ENCODE peak calls at places on chromosomes 1 and 21, in eight cellular contexts. One of them, this sample, is unnamed.

GRCh38 chr1:194069831-194070218 is 883.4 kb upstream of the B3GALT2 start:
- DNase-seq in AG08396: no peak
- DNase-seq in fibroblast of gingiva: no peak
- DNase-seq in natural killer cell: no peak
- DNase-seq in stimulated activated CD4-positive, alpha-beta T cell treated with anti-CD3 and anti-CD28 coated beads, TNF-alpha, amount 100 ng/mL, for 48 hours: no peak
- DNase-seq in GM04503: no peak
- DNase-seq in cardiac fibroblast: no peak
- DNase-seq in H4: no peak
- DNase-seq in this sample: no peak

GRCh38 chr1:206467915-206468314 is 2.4 kb upstream of the IKBKE start:
- DNase-seq in cardiac fibroblast: peak
- DNase-seq in fibroblast of gingiva: peak
- DNase-seq in natural killer cell: no peak
- DNase-seq in H4: peak
- DNase-seq in GM04503: no peak
- DNase-seq in stimulated activated CD4-positive, alpha-beta T cell treated with anti-CD3 and anti-CD28 coated beads, TNF-alpha, amount 100 ng/mL, for 48 hours: no peak
- DNase-seq in AG08396: no peak
- DNase-seq in this sample: no peak

GRCh38 chr1:42334240-42335049 is 590 bp downstream of the FOXJ3 start:
- DNase-seq in AG08396: peak
- DNase-seq in GM04503: no peak
- DNase-seq in fibroblast of gingiva: peak
- DNase-seq in H4: peak
- DNase-seq in natural killer cell: no peak
- DNase-seq in cardiac fibroblast: peak
- DNase-seq in stimulated activated CD4-positive, alpha-beta T cell treated with anti-CD3 and anti-CD28 coated beads, TNF-alpha, amount 100 ng/mL, for 48 hours: peak
- DNase-seq in this sample: peak

GRCh38 chr1:217134857-217135568 is 411.8 kb upstream of the ESRRG start:
- DNase-seq in natural killer cell: no peak
- DNase-seq in cardiac fibroblast: no peak
- DNase-seq in AG08396: peak
- DNase-seq in fibroblast of gingiva: no peak
- DNase-seq in GM04503: no peak
- DNase-seq in H4: no peak
- DNase-seq in stimulated activated CD4-positive, alpha-beta T cell treated with anti-CD3 and anti-CD28 coated beads, TNF-alpha, amount 100 ng/mL, for 48 hours: no peak
- DNase-seq in this sample: peak

GRCh38 chr1:26417111-26417510 is 6.5 kb downstream of the LIN28A start:
- DNase-seq in natural killer cell: peak
- DNase-seq in AG08396: peak
- DNase-seq in stimulated activated CD4-positive, alpha-beta T cell treated with anti-CD3 and anti-CD28 coated beads, TNF-alpha, amount 100 ng/mL, for 48 hours: peak
- DNase-seq in fibroblast of gingiva: peak
- DNase-seq in H4: peak
- DNase-seq in GM04503: no peak
- DNase-seq in cardiac fibroblast: peak
- DNase-seq in this sample: peak

GRCh38 chr21:22174746-22175145 is 1176.5 kb downstream of the NCAM2 start:
- DNase-seq in AG08396: no peak
- DNase-seq in natural killer cell: no peak
- DNase-seq in stimulated activated CD4-positive, alpha-beta T cell treated with anti-CD3 and anti-CD28 coated beads, TNF-alpha, amount 100 ng/mL, for 48 hours: no peak
- DNase-seq in fibroblast of gingiva: no peak
- DNase-seq in H4: no peak
- DNase-seq in GM04503: no peak
- DNase-seq in cardiac fibroblast: no peak
- DNase-seq in this sample: no peak

GRCh38 chr1:82517586-82517985 is 716.9 kb downstream of the ADGRL2 start:
- DNase-seq in stimulated activated CD4-positive, alpha-beta T cell treated with anti-CD3 and anti-CD28 coated beads, TNF-alpha, amount 100 ng/mL, for 48 hours: no peak
- DNase-seq in GM04503: no peak
- DNase-seq in cardiac fibroblast: peak
- DNase-seq in natural killer cell: no peak
- DNase-seq in fibroblast of gingiva: peak
- DNase-seq in AG08396: peak
- DNase-seq in H4: no peak
- DNase-seq in this sample: no peak

GRCh38 chr1:201791051-201791774 is 37.7 kb upstream of the IPO9 start:
- DNase-seq in cardiac fibroblast: peak
- DNase-seq in H4: no peak
- DNase-seq in GM04503: no peak
- DNase-seq in natural killer cell: no peak
- DNase-seq in fibroblast of gingiva: no peak
- DNase-seq in stimulated activated CD4-positive, alpha-beta T cell treated with anti-CD3 and anti-CD28 coated beads, TNF-alpha, amount 100 ng/mL, for 48 hours: no peak
- DNase-seq in AG08396: no peak
- DNase-seq in this sample: no peak

GRCh38 chr1:153333902-153334301 is 14.7 kb downstream of the PGLYRP4 start:
- DNase-seq in cardiac fibroblast: no peak
- DNase-seq in GM04503: no peak
- DNase-seq in natural killer cell: no peak
- DNase-seq in fibroblast of gingiva: no peak
- DNase-seq in H4: no peak
- DNase-seq in AG08396: no peak
- DNase-seq in stimulated activated CD4-positive, alpha-beta T cell treated with anti-CD3 and anti-CD28 coated beads, TNF-alpha, amount 100 ng/mL, for 48 hours: no peak
- DNase-seq in this sample: no peak

GRCh38 chr1:204828352-204828850 is 42.3 kb upstream of the NFASC start:
- DNase-seq in natural killer cell: peak
- DNase-seq in H4: peak
- DNase-seq in fibroblast of gingiva: peak
- DNase-seq in cardiac fibroblast: peak
- DNase-seq in AG08396: peak
- DNase-seq in stimulated activated CD4-positive, alpha-beta T cell treated with anti-CD3 and anti-CD28 coated beads, TNF-alpha, amount 100 ng/mL, for 48 hours: peak
- DNase-seq in GM04503: no peak
- DNase-seq in this sample: peak

GRCh38 chr21:41622831-41623548 is 115.0 kb upstream of the TMPRSS2 start:
- DNase-seq in fibroblast of gingiva: no peak
- DNase-seq in natural killer cell: no peak
- DNase-seq in AG08396: no peak
- DNase-seq in H4: no peak
- DNase-seq in cardiac fibroblast: no peak
- DNase-seq in GM04503: no peak
- DNase-seq in stimulated activated CD4-positive, alpha-beta T cell treated with anti-CD3 and anti-CD28 coated beads, TNF-alpha, amount 100 ng/mL, for 48 hours: peak
- DNase-seq in this sample: no peak

GRCh38 chr1:160399544-160400283 is 650 bp upstream of the VANGL2 start:
- DNase-seq in stimulated activated CD4-positive, alpha-beta T cell treated with anti-CD3 and anti-CD28 coated beads, TNF-alpha, amount 100 ng/mL, for 48 hours: no peak
- DNase-seq in cardiac fibroblast: no peak
- DNase-seq in fibroblast of gingiva: no peak
- DNase-seq in H4: no peak
- DNase-seq in natural killer cell: no peak
- DNase-seq in GM04503: no peak
- DNase-seq in AG08396: no peak
- DNase-seq in this sample: no peak

GRCh38 chr21:45407629-45408247 is 2.8 kb downstream of the COL18A1 start:
- DNase-seq in natural killer cell: no peak
- DNase-seq in stimulated activated CD4-positive, alpha-beta T cell treated with anti-CD3 and anti-CD28 coated beads, TNF-alpha, amount 100 ng/mL, for 48 hours: no peak
- DNase-seq in cardiac fibroblast: no peak
- DNase-seq in GM04503: no peak
- DNase-seq in fibroblast of gingiva: no peak
- DNase-seq in H4: no peak
- DNase-seq in AG08396: no peak
- DNase-seq in this sample: no peak

GRCh38 chr1:175978926-175979325 is 228.2 kb downstream of the COP1 start:
- DNase-seq in GM04503: no peak
- DNase-seq in cardiac fibroblast: peak
- DNase-seq in H4: no peak
- DNase-seq in stimulated activated CD4-positive, alpha-beta T cell treated with anti-CD3 and anti-CD28 coated beads, TNF-alpha, amount 100 ng/mL, for 48 hours: no peak
- DNase-seq in natural killer cell: no peak
- DNase-seq in fibroblast of gingiva: no peak
- DNase-seq in AG08396: no peak
- DNase-seq in this sample: no peak

GRCh38 chr21:26080211-26080610 is 90.4 kb downstream of the APP start:
- DNase-seq in cardiac fibroblast: no peak
- DNase-seq in fibroblast of gingiva: no peak
- DNase-seq in natural killer cell: no peak
- DNase-seq in GM04503: no peak
- DNase-seq in stimulated activated CD4-positive, alpha-beta T cell treated with anti-CD3 and anti-CD28 coated beads, TNF-alpha, amount 100 ng/mL, for 48 hours: no peak
- DNase-seq in AG08396: no peak
- DNase-seq in H4: no peak
- DNase-seq in this sample: no peak

GRCh38 chr1:12088607-12089006 is 25.5 kb downstream of the TNFRSF8 start:
- DNase-seq in H4: no peak
- DNase-seq in fibroblast of gingiva: no peak
- DNase-seq in AG08396: no peak
- DNase-seq in GM04503: no peak
- DNase-seq in natural killer cell: peak
- DNase-seq in stimulated activated CD4-positive, alpha-beta T cell treated with anti-CD3 and anti-CD28 coated beads, TNF-alpha, amount 100 ng/mL, for 48 hours: no peak
- DNase-seq in cardiac fibroblast: no peak
- DNase-seq in this sample: no peak

GRCh38 chr21:29186246-29186645 is 55.8 kb downstream of the MAP3K7CL start:
- DNase-seq in cardiac fibroblast: no peak
- DNase-seq in fibroblast of gingiva: no peak
- DNase-seq in natural killer cell: no peak
- DNase-seq in AG08396: no peak
- DNase-seq in stimulated activated CD4-positive, alpha-beta T cell treated with anti-CD3 and anti-CD28 coated beads, TNF-alpha, amount 100 ng/mL, for 48 hours: no peak
- DNase-seq in H4: no peak
- DNase-seq in GM04503: no peak
- DNase-seq in this sample: no peak

GRCh38 chr1:67863637-67864036 is 30.4 kb upstream of the GNG12 start:
- DNase-seq in AG08396: no peak
- DNase-seq in stimulated activated CD4-positive, alpha-beta T cell treated with anti-CD3 and anti-CD28 coated beads, TNF-alpha, amount 100 ng/mL, for 48 hours: no peak
- DNase-seq in GM04503: no peak
- DNase-seq in fibroblast of gingiva: no peak
- DNase-seq in H4: no peak
- DNase-seq in natural killer cell: no peak
- DNase-seq in cardiac fibroblast: no peak
- DNase-seq in this sample: no peak

GRCh38 chr21:33769057-33769456 is 126.8 kb downstream of the ITSN1 start:
- DNase-seq in H4: no peak
- DNase-seq in stimulated activated CD4-positive, alpha-beta T cell treated with anti-CD3 and anti-CD28 coated beads, TNF-alpha, amount 100 ng/mL, for 48 hours: no peak
- DNase-seq in cardiac fibroblast: no peak
- DNase-seq in AG08396: no peak
- DNase-seq in GM04503: no peak
- DNase-seq in natural killer cell: no peak
- DNase-seq in fibroblast of gingiva: no peak
- DNase-seq in this sample: no peak

GRCh38 chr1:94807742-94808491 is 12.2 kb upstream of the SLC44A3 start:
- DNase-seq in GM04503: no peak
- DNase-seq in AG08396: no peak
- DNase-seq in fibroblast of gingiva: no peak
- DNase-seq in stimulated activated CD4-positive, alpha-beta T cell treated with anti-CD3 and anti-CD28 coated beads, TNF-alpha, amount 100 ng/mL, for 48 hours: no peak
- DNase-seq in natural killer cell: no peak
- DNase-seq in H4: peak
- DNase-seq in cardiac fibroblast: no peak
- DNase-seq in this sample: no peak

GRCh38 chr1:159940006-159940620 is 5.3 kb downstream of the IGSF9 start:
- DNase-seq in natural killer cell: no peak
- DNase-seq in stimulated activated CD4-positive, alpha-beta T cell treated with anti-CD3 and anti-CD28 coated beads, TNF-alpha, amount 100 ng/mL, for 48 hours: no peak
- DNase-seq in fibroblast of gingiva: no peak
- DNase-seq in H4: no peak
- DNase-seq in GM04503: no peak
- DNase-seq in cardiac fibroblast: no peak
- DNase-seq in AG08396: no peak
- DNase-seq in this sample: no peak

GRCh38 chr21:21731626-21732025 is 733.4 kb downstream of the NCAM2 start:
- DNase-seq in fibroblast of gingiva: no peak
- DNase-seq in AG08396: no peak
- DNase-seq in cardiac fibroblast: no peak
- DNase-seq in GM04503: no peak
- DNase-seq in H4: no peak
- DNase-seq in natural killer cell: no peak
- DNase-seq in stimulated activated CD4-positive, alpha-beta T cell treated with anti-CD3 and anti-CD28 coated beads, TNF-alpha, amount 100 ng/mL, for 48 hours: no peak
- DNase-seq in this sample: no peak

GRCh38 chr21:20789696-20790095 is 208.5 kb upstream of the NCAM2 start:
- DNase-seq in GM04503: no peak
- DNase-seq in H4: no peak
- DNase-seq in natural killer cell: no peak
- DNase-seq in fibroblast of gingiva: peak
- DNase-seq in stimulated activated CD4-positive, alpha-beta T cell treated with anti-CD3 and anti-CD28 coated beads, TNF-alpha, amount 100 ng/mL, for 48 hours: no peak
- DNase-seq in AG08396: no peak
- DNase-seq in cardiac fibroblast: peak
- DNase-seq in this sample: no peak

GRCh38 chr1:205041998-205042910 is 758 bp upstream of the CNTN2 start:
- DNase-seq in natural killer cell: no peak
- DNase-seq in GM04503: no peak
- DNase-seq in stimulated activated CD4-positive, alpha-beta T cell treated with anti-CD3 and anti-CD28 coated beads, TNF-alpha, amount 100 ng/mL, for 48 hours: no peak
- DNase-seq in cardiac fibroblast: no peak
- DNase-seq in AG08396: no peak
- DNase-seq in H4: no peak
- DNase-seq in fibroblast of gingiva: no peak
- DNase-seq in this sample: no peak

GRCh38 chr1:207842506-207842905 is 68.4 kb downstream of the CD34 start:
- DNase-seq in AG08396: no peak
- DNase-seq in stimulated activated CD4-positive, alpha-beta T cell treated with anti-CD3 and anti-CD28 coated beads, TNF-alpha, amount 100 ng/mL, for 48 hours: no peak
- DNase-seq in natural killer cell: no peak
- DNase-seq in H4: no peak
- DNase-seq in fibroblast of gingiva: no peak
- DNase-seq in GM04503: no peak
- DNase-seq in cardiac fibroblast: no peak
- DNase-seq in this sample: no peak

GRCh38 chr1:59682405-59683080 is 132.2 kb upstream of the HOOK1 start:
- DNase-seq in cardiac fibroblast: no peak
- DNase-seq in fibroblast of gingiva: no peak
- DNase-seq in natural killer cell: no peak
- DNase-seq in GM04503: no peak
- DNase-seq in AG08396: no peak
- DNase-seq in stimulated activated CD4-positive, alpha-beta T cell treated with anti-CD3 and anti-CD28 coated beads, TNF-alpha, amount 100 ng/mL, for 48 hours: no peak
- DNase-seq in H4: no peak
- DNase-seq in this sample: no peak

GRCh38 chr1:6523566-6523965 is 30.7 kb downstream of the NOL9 start:
- DNase-seq in cardiac fibroblast: peak
- DNase-seq in AG08396: peak
- DNase-seq in H4: peak
- DNase-seq in fibroblast of gingiva: peak
- DNase-seq in GM04503: no peak
- DNase-seq in natural killer cell: no peak
- DNase-seq in stimulated activated CD4-positive, alpha-beta T cell treated with anti-CD3 and anti-CD28 coated beads, TNF-alpha, amount 100 ng/mL, for 48 hours: no peak
- DNase-seq in this sample: peak

GRCh38 chr1:177862916-177863315 is 106.9 kb downstream of the SEC16B start:
- DNase-seq in cardiac fibroblast: no peak
- DNase-seq in natural killer cell: no peak
- DNase-seq in stimulated activated CD4-positive, alpha-beta T cell treated with anti-CD3 and anti-CD28 coated beads, TNF-alpha, amount 100 ng/mL, for 48 hours: no peak
- DNase-seq in H4: no peak
- DNase-seq in GM04503: no peak
- DNase-seq in fibroblast of gingiva: no peak
- DNase-seq in AG08396: no peak
- DNase-seq in this sample: no peak

GRCh38 chr1:184696403-184696802 is 58.3 kb downstream of the EDEM3 start:
- DNase-seq in stimulated activated CD4-positive, alpha-beta T cell treated with anti-CD3 and anti-CD28 coated beads, TNF-alpha, amount 100 ng/mL, for 48 hours: no peak
- DNase-seq in cardiac fibroblast: no peak
- DNase-seq in natural killer cell: no peak
- DNase-seq in H4: no peak
- DNase-seq in AG08396: no peak
- DNase-seq in GM04503: no peak
- DNase-seq in fibroblast of gingiva: no peak
- DNase-seq in this sample: no peak

GRCh38 chr1:53589043-53589887 is 130.1 kb downstream of the DMRTB1 start:
- DNase-seq in GM04503: no peak
- DNase-seq in stimulated activated CD4-positive, alpha-beta T cell treated with anti-CD3 and anti-CD28 coated beads, TNF-alpha, amount 100 ng/mL, for 48 hours: no peak
- DNase-seq in H4: no peak
- DNase-seq in natural killer cell: no peak
- DNase-seq in fibroblast of gingiva: no peak
- DNase-seq in AG08396: no peak
- DNase-seq in cardiac fibroblast: no peak
- DNase-seq in this sample: no peak

GRCh38 chr1:4213599-4213998 is 313.5 kb upstream of the C1orf174 start:
- DNase-seq in stimulated activated CD4-positive, alpha-beta T cell treated with anti-CD3 and anti-CD28 coated beads, TNF-alpha, amount 100 ng/mL, for 48 hours: no peak
- DNase-seq in fibroblast of gingiva: no peak
- DNase-seq in cardiac fibroblast: no peak
- DNase-seq in natural killer cell: no peak
- DNase-seq in GM04503: no peak
- DNase-seq in H4: no peak
- DNase-seq in AG08396: no peak
- DNase-seq in this sample: no peak

GRCh38 chr1:186054932-186055331 is 320.1 kb downstream of the TPR start:
- DNase-seq in GM04503: no peak
- DNase-seq in fibroblast of gingiva: no peak
- DNase-seq in stimulated activated CD4-positive, alpha-beta T cell treated with anti-CD3 and anti-CD28 coated beads, TNF-alpha, amount 100 ng/mL, for 48 hours: no peak
- DNase-seq in cardiac fibroblast: no peak
- DNase-seq in AG08396: no peak
- DNase-seq in H4: no peak
- DNase-seq in natural killer cell: no peak
- DNase-seq in this sample: no peak